ENCODE peak calls at places on chromosome 16, in six cellular contexts. One of them, this sample, is unnamed.
A peak's percentile ranks its signal among the peaks of the same experiment; 100 is the strongest.

GRCh38 chr16:79607587-79607986 is 7.0 kb upstream of the MAF start:
- DNase-seq in stimulated activated CD8-positive, alpha-beta memory T cell treated with anti-CD3 and anti-CD28 coated beads, Interleukin-4, amount 100 ng/mL, for 4 hours: no peak
- DNase-seq in GM04504: no peak
- DNase-seq in cardiac fibroblast: peak; percentile 65
- DNase-seq in progenitor cell of endocrine pancreas: no peak
- DNase-seq in substantia nigra: no peak
- DNase-seq in this sample: no peak

GRCh38 chr16:14092579-14092978 is 21.5 kb downstream of the MRTFB start:
- DNase-seq in stimulated activated CD8-positive, alpha-beta memory T cell treated with anti-CD3 and anti-CD28 coated beads, Interleukin-4, amount 100 ng/mL, for 4 hours: no peak
- DNase-seq in progenitor cell of endocrine pancreas: no peak
- DNase-seq in cardiac fibroblast: peak; percentile 7
- DNase-seq in GM04504: no peak
- DNase-seq in substantia nigra: no peak
- DNase-seq in this sample: no peak

GRCh38 chr16:11431915-11432465 is 86.7 kb downstream of the RMI2 start:
- DNase-seq in cardiac fibroblast: peak; percentile 34
- DNase-seq in GM04504: no peak
- DNase-seq in progenitor cell of endocrine pancreas: no peak
- DNase-seq in substantia nigra: no peak
- DNase-seq in stimulated activated CD8-positive, alpha-beta memory T cell treated with anti-CD3 and anti-CD28 coated beads, Interleukin-4, amount 100 ng/mL, for 4 hours: no peak
- DNase-seq in this sample: no peak

GRCh38 chr16:70298988-70299938 is at the start of gene DDX19B:
- DNase-seq in substantia nigra: peak; percentile 84
- DNase-seq in stimulated activated CD8-positive, alpha-beta memory T cell treated with anti-CD3 and anti-CD28 coated beads, Interleukin-4, amount 100 ng/mL, for 4 hours: no peak
- DNase-seq in progenitor cell of endocrine pancreas: peak; percentile 27
- DNase-seq in cardiac fibroblast: peak; percentile 64
- DNase-seq in GM04504: peak; percentile 27
- DNase-seq in this sample: peak; percentile 77

GRCh38 chr16:46857261-46857962 is 26.4 kb upstream of the C16orf87 start:
- DNase-seq in cardiac fibroblast: peak; percentile 74
- DNase-seq in GM04504: peak; percentile 38
- DNase-seq in substantia nigra: peak; percentile 13
- DNase-seq in progenitor cell of endocrine pancreas: no peak
- DNase-seq in stimulated activated CD8-positive, alpha-beta memory T cell treated with anti-CD3 and anti-CD28 coated beads, Interleukin-4, amount 100 ng/mL, for 4 hours: no peak
- DNase-seq in this sample: no peak

GRCh38 chr16:12541672-12542071 is 262.0 kb downstream of the CPPED1 start:
- DNase-seq in GM04504: no peak
- DNase-seq in cardiac fibroblast: no peak
- DNase-seq in progenitor cell of endocrine pancreas: no peak
- DNase-seq in stimulated activated CD8-positive, alpha-beta memory T cell treated with anti-CD3 and anti-CD28 coated beads, Interleukin-4, amount 100 ng/mL, for 4 hours: no peak
- DNase-seq in substantia nigra: no peak
- DNase-seq in this sample: no peak

GRCh38 chr16:84471966-84472365 is 32.5 kb downstream of the MEAK7 start:
- DNase-seq in stimulated activated CD8-positive, alpha-beta memory T cell treated with anti-CD3 and anti-CD28 coated beads, Interleukin-4, amount 100 ng/mL, for 4 hours: no peak
- DNase-seq in GM04504: no peak
- DNase-seq in progenitor cell of endocrine pancreas: no peak
- DNase-seq in cardiac fibroblast: no peak
- DNase-seq in substantia nigra: no peak
- DNase-seq in this sample: no peak

GRCh38 chr16:12206031-12206748 is 229.7 kb downstream of the SNX29 start:
- DNase-seq in substantia nigra: no peak
- DNase-seq in progenitor cell of endocrine pancreas: no peak
- DNase-seq in cardiac fibroblast: no peak
- DNase-seq in GM04504: no peak
- DNase-seq in stimulated activated CD8-positive, alpha-beta memory T cell treated with anti-CD3 and anti-CD28 coated beads, Interleukin-4, amount 100 ng/mL, for 4 hours: no peak
- DNase-seq in this sample: no peak

GRCh38 chr16:4081035-4081434 is 35.2 kb downstream of the ADCY9 start:
- DNase-seq in substantia nigra: no peak
- DNase-seq in progenitor cell of endocrine pancreas: no peak
- DNase-seq in cardiac fibroblast: no peak
- DNase-seq in GM04504: no peak
- DNase-seq in stimulated activated CD8-positive, alpha-beta memory T cell treated with anti-CD3 and anti-CD28 coated beads, Interleukin-4, amount 100 ng/mL, for 4 hours: no peak
- DNase-seq in this sample: no peak

GRCh38 chr16:67993207-67994036 is 5.9 kb downstream of the DPEP2 start:
- DNase-seq in progenitor cell of endocrine pancreas: peak; percentile 74
- DNase-seq in stimulated activated CD8-positive, alpha-beta memory T cell treated with anti-CD3 and anti-CD28 coated beads, Interleukin-4, amount 100 ng/mL, for 4 hours: peak; percentile 53
- DNase-seq in GM04504: peak; percentile 31
- DNase-seq in substantia nigra: peak; percentile 68
- DNase-seq in cardiac fibroblast: peak; percentile 73
- DNase-seq in this sample: peak; percentile 25